ENCODE peak calls at places on chromosome 1, in eight cellular contexts. R, B, E, D, S, C, G and J are unnamed samples.

GRCh38 chr1:91038582-91038981 is 16.7 kb upstream of the ZNF644 start:
- DNase-seq in R (no peak), B (no peak), E (no peak), D (no peak), S (no peak), C (no peak), G (no peak), J (no peak)

GRCh38 chr1:67524143-67525052 is 94.2 kb upstream of the SERBP1 start:
- DNase-seq in R (no peak), B (no peak), E (no peak), D (no peak), S (no peak), C (no peak), G (peak; percentile 27), J (no peak)

GRCh38 chr1:112971006-112971405 is 15.0 kb upstream of the SLC16A1 start:
- DNase-seq in R (no peak), B (no peak), E (no peak), D (no peak), S (no peak), C (no peak), G (no peak), J (no peak)

GRCh38 chr1:226216056-226216455 is 7.4 kb upstream of the MIXL1 start:
- DNase-seq in R (no peak), B (no peak), E (no peak), D (no peak), S (no peak), C (no peak), G (no peak), J (no peak)

GRCh38 chr1:53111073-53111556 is 31.3 kb downstream of the SLC1A7 start:
- DNase-seq in R (no peak), B (peak; percentile 38), E (no peak), D (no peak), S (no peak), C (no peak), G (no peak), J (no peak)

GRCh38 chr1:44328767-44329416 is 26.2 kb downstream of the ERI3 start:
- DNase-seq in R (no peak), B (no peak), E (no peak), D (no peak), S (no peak), C (no peak), G (no peak), J (no peak)

GRCh38 chr1:39358491-39358890 is 132.9 kb upstream of the BMP8A start:
- DNase-seq in R (no peak), B (no peak), E (no peak), D (no peak), S (no peak), C (no peak), G (no peak), J (no peak)

GRCh38 chr1:154502742-154503111 is 515 bp upstream of the SHE start:
- DNase-seq in R (no peak), B (no peak), E (no peak), D (no peak), S (no peak), C (no peak), G (no peak), J (no peak)

GRCh38 chr1:213761845-213762407 is 225.8 kb upstream of the PROX1 start:
- DNase-seq in R (no peak), B (no peak), E (no peak), D (no peak), S (no peak), C (no peak), G (no peak), J (no peak)

GRCh38 chr1:3945916-3946840 is 46.1 kb upstream of the C1orf174 start:
- DNase-seq in R (no peak), B (no peak), E (no peak), D (no peak), S (no peak), C (no peak), G (no peak), J (no peak)

GRCh38 chr1:112729909-112730308 is 14.8 kb upstream of the PPM1J start:
- DNase-seq in R (no peak), B (no peak), E (no peak), D (no peak), S (no peak), C (no peak), G (no peak), J (no peak)